ENCODE peak calls at places on chromosome 9, in six cellular contexts. R is stomach, L is IMR-90, X is HCT116, H is T-cell, J is AG04449. M is an unnamed sample.

GRCh38 chr9:87276851-87277251 is 220.8 kb upstream of the DAPK1 start:
- DNase-seq in R (no peak), X (no peak), H (peak), L (peak), J (no peak), M (no peak)

GRCh38 chr9:21800931-21801682 is 1.3 kb upstream of the MTAP start:
- DNase-seq in L (no peak), X (no peak), R (no peak), H (no peak), J (no peak), M (no peak)

GRCh38 chr9:12054235-12054634 is 639.0 kb upstream of the TYRP1 start:
- DNase-seq in H (no peak), J (no peak), X (no peak), R (no peak), L (no peak), M (no peak)

GRCh38 chr9:101087426-101087825 is 58.9 kb downstream of the PLPPR1 start:
- DNase-seq in X (no peak), J (no peak), H (no peak), L (no peak), R (no peak), M (no peak)

GRCh38 chr9:110180713-110181434 is 27.1 kb downstream of the C9orf152 start:
- DNase-seq in R (no peak), L (peak), H (no peak), J (peak), X (no peak), M (peak)

GRCh38 chr9:3525088-3525835 is 539 bp downstream of the RFX3 start:
- DNase-seq in J (no peak), R (no peak), X (no peak), H (peak), L (no peak), M (no peak)

GRCh38 chr9:96486351-96487029 is 36.5 kb downstream of the HABP4 start:
- DNase-seq in R (peak), X (no peak), H (no peak), L (peak), J (peak), M (no peak)

GRCh38 chr9:132249123-132249522 is 87.3 kb downstream of the NTNG2 start:
- DNase-seq in R (peak), H (no peak), X (no peak), J (no peak), L (no peak), M (no peak)

GRCh38 chr9:77981332-77981731 is 50.3 kb downstream of the GNAQ start:
- DNase-seq in L (peak), X (no peak), R (peak), H (no peak), J (no peak), M (peak)

GRCh38 chr9:133166392-133166791 is 2.7 kb upstream of the GBGT1 start:
- DNase-seq in J (no peak), X (no peak), L (no peak), R (no peak), H (no peak), M (no peak)

GRCh38 chr9:113997610-113998009 is 80.5 kb downstream of the AMBP start:
- DNase-seq in L (no peak), H (no peak), J (no peak), X (no peak), R (peak), M (no peak)

GRCh38 chr9:86925686-86926085 is 21.6 kb downstream of the GAS1 start:
- DNase-seq in J (peak), H (no peak), X (no peak), R (no peak), L (peak), M (no peak)

GRCh38 chr9:116580853-116581252 is 106.3 kb upstream of the TRIM32 start:
- DNase-seq in J (no peak), R (no peak), L (no peak), H (no peak), X (no peak), M (no peak)

GRCh38 chr9:83027153-83027867 is 35.6 kb downstream of the RASEF start:
- DNase-seq in H (no peak), J (peak), L (peak), X (peak), R (no peak), M (peak)

GRCh38 chr9:34518896-34519295 is 3.9 kb downstream of the ENHO start:
- DNase-seq in X (no peak), H (no peak), R (no peak), L (no peak), J (no peak), M (no peak)

GRCh38 chr9:112447283-112447761 is 39.3 kb upstream of the KIAA1958 start:
- DNase-seq in R (no peak), H (no peak), L (peak), J (peak), X (no peak), M (peak)

GRCh38 chr9:101354765-101355708 is 29.8 kb downstream of the BAAT start:
- DNase-seq in H (no peak), X (no peak), R (no peak), J (no peak), L (no peak), M (no peak)

GRCh38 chr9:123411191-123411590 is 55.2 kb downstream of the CRB2 start:
- DNase-seq in L (no peak), X (no peak), R (no peak), J (no peak), H (no peak), M (no peak)

GRCh38 chr9:127777368-127777960 is 1.0 kb downstream of the SH2D3C start:
- DNase-seq in J (no peak), L (no peak), R (no peak), H (no peak), X (no peak), M (no peak)

M was measured in RWPE1.